ENCODE peak calls at places on chromosomes 7 and 10, in nine cellular contexts. One of them, this sample, is unnamed. For H3K9me3, the result is how much of the 10 kb centered on the place peaks cover.

GRCh38 chr10:113854757-113855626 is 531 bp downstream of the NHLRC2 start:
- DNase-seq in CD4-positive, CD25-positive, alpha-beta regulatory T cell: peak
- DNase-seq in GM23248: peak
- DNase-seq in PC-3: no peak
- DNase-seq in esophagus squamous epithelium: no peak
- DNase-seq in CD4-positive, alpha-beta memory T cell: peak
- DNase-seq in ovary: peak
- DNase-seq in OCI-LY7: peak
- DNase-seq in lower lobe of right lung: peak
- DNase-seq in this sample: peak

GRCh38 chr7:100516135-100516812 is 22.7 kb upstream of the AGFG2 start:
- DNase-seq in PC-3: no peak
- DNase-seq in GM23248: peak
- DNase-seq in OCI-LY7: peak
- DNase-seq in esophagus squamous epithelium: no peak
- DNase-seq in CD4-positive, alpha-beta memory T cell: peak
- DNase-seq in lower lobe of right lung: no peak
- DNase-seq in ovary: peak
- DNase-seq in CD4-positive, CD25-positive, alpha-beta regulatory T cell: peak
- DNase-seq in this sample: no peak

GRCh38 chr7:55641811-55642210 is 69.5 kb upstream of the VOPP1 start:
- DNase-seq in GM23248: peak
- DNase-seq in OCI-LY7: peak
- DNase-seq in ovary: no peak
- DNase-seq in CD4-positive, CD25-positive, alpha-beta regulatory T cell: peak
- DNase-seq in esophagus squamous epithelium: no peak
- DNase-seq in CD4-positive, alpha-beta memory T cell: peak
- DNase-seq in PC-3: peak
- DNase-seq in lower lobe of right lung: no peak
- DNase-seq in this sample: no peak

GRCh38 chr10:119633538-119634218 is 17.5 kb upstream of the BAG3 start:
- DNase-seq in CD4-positive, CD25-positive, alpha-beta regulatory T cell: no peak
- DNase-seq in esophagus squamous epithelium: no peak
- DNase-seq in GM23248: no peak
- DNase-seq in ovary: no peak
- DNase-seq in CD4-positive, alpha-beta memory T cell: no peak
- DNase-seq in PC-3: no peak
- DNase-seq in OCI-LY7: no peak
- DNase-seq in lower lobe of right lung: no peak
- DNase-seq in this sample: no peak

GRCh38 chr7:3310884-3311283 is 9.8 kb downstream of the SDK1 start:
- DNase-seq in CD4-positive, alpha-beta memory T cell: no peak
- DNase-seq in ovary: no peak
- DNase-seq in esophagus squamous epithelium: no peak
- DNase-seq in GM23248: no peak
- DNase-seq in lower lobe of right lung: no peak
- DNase-seq in OCI-LY7: no peak
- DNase-seq in CD4-positive, CD25-positive, alpha-beta regulatory T cell: no peak
- DNase-seq in PC-3: peak
- DNase-seq in this sample: no peak

GRCh38 chr10:112526906-112527305 is 79.9 kb downstream of the VTI1A start:
- DNase-seq in PC-3: no peak
- DNase-seq in ovary: no peak
- DNase-seq in esophagus squamous epithelium: no peak
- DNase-seq in lower lobe of right lung: no peak
- DNase-seq in GM23248: no peak
- DNase-seq in CD4-positive, CD25-positive, alpha-beta regulatory T cell: no peak
- DNase-seq in CD4-positive, alpha-beta memory T cell: no peak
- DNase-seq in OCI-LY7: no peak
- DNase-seq in this sample: no peak

GRCh38 chr7:36191292-36191920 is 38.4 kb downstream of the EEPD1 start:
- DNase-seq in PC-3: no peak
- DNase-seq in CD4-positive, alpha-beta memory T cell: no peak
- DNase-seq in ovary: no peak
- DNase-seq in GM23248: peak
- DNase-seq in OCI-LY7: peak
- DNase-seq in CD4-positive, CD25-positive, alpha-beta regulatory T cell: no peak
- DNase-seq in esophagus squamous epithelium: no peak
- DNase-seq in lower lobe of right lung: no peak
- DNase-seq in this sample: no peak

GRCh38 chr7:151430391-151431205 is 9.3 kb downstream of the CRYGN start:
- DNase-seq in CD4-positive, alpha-beta memory T cell: no peak
- DNase-seq in OCI-LY7: no peak
- DNase-seq in lower lobe of right lung: no peak
- DNase-seq in esophagus squamous epithelium: no peak
- DNase-seq in ovary: peak
- DNase-seq in GM23248: no peak
- DNase-seq in PC-3: no peak
- DNase-seq in CD4-positive, CD25-positive, alpha-beta regulatory T cell: no peak
- DNase-seq in this sample: no peak

GRCh38 chr10:126565871-126566270 is 104.6 kb downstream of the C10orf90 start:
- DNase-seq in GM23248: no peak
- DNase-seq in CD4-positive, CD25-positive, alpha-beta regulatory T cell: no peak
- DNase-seq in PC-3: no peak
- DNase-seq in OCI-LY7: no peak
- DNase-seq in lower lobe of right lung: no peak
- DNase-seq in ovary: no peak
- DNase-seq in CD4-positive, alpha-beta memory T cell: no peak
- DNase-seq in esophagus squamous epithelium: no peak
- DNase-seq in this sample: no peak

GRCh38 chr10:71974489-71975011 is 10.4 kb downstream of the CHST3 start:
- DNase-seq in CD4-positive, alpha-beta memory T cell: no peak
- DNase-seq in GM23248: peak
- DNase-seq in esophagus squamous epithelium: no peak
- DNase-seq in OCI-LY7: no peak
- DNase-seq in PC-3: peak
- DNase-seq in ovary: no peak
- DNase-seq in CD4-positive, CD25-positive, alpha-beta regulatory T cell: no peak
- DNase-seq in lower lobe of right lung: no peak
- DNase-seq in this sample: no peak

GRCh38 chr10:6493521-6494451 is 86.3 kb downstream of the PRKCQ start:
- DNase-seq in lower lobe of right lung: no peak
- DNase-seq in CD4-positive, CD25-positive, alpha-beta regulatory T cell: no peak
- DNase-seq in CD4-positive, alpha-beta memory T cell: peak
- DNase-seq in OCI-LY7: no peak
- DNase-seq in GM23248: peak
- DNase-seq in ovary: no peak
- DNase-seq in PC-3: no peak
- DNase-seq in esophagus squamous epithelium: no peak
- DNase-seq in this sample: no peak

GRCh38 chr7:140719711-140720110 is 23.2 kb downstream of the NDUFB2 start:
- DNase-seq in CD4-positive, alpha-beta memory T cell: no peak
- DNase-seq in lower lobe of right lung: no peak
- DNase-seq in ovary: no peak
- DNase-seq in CD4-positive, CD25-positive, alpha-beta regulatory T cell: no peak
- DNase-seq in PC-3: peak
- DNase-seq in OCI-LY7: no peak
- DNase-seq in GM23248: peak
- DNase-seq in esophagus squamous epithelium: no peak
- DNase-seq in this sample: no peak

GRCh38 chr7:158175779-158176178 is 411.8 kb downstream of the PTPRN2 start:
- DNase-seq in esophagus squamous epithelium: no peak
- DNase-seq in CD4-positive, alpha-beta memory T cell: no peak
- DNase-seq in lower lobe of right lung: no peak
- DNase-seq in CD4-positive, CD25-positive, alpha-beta regulatory T cell: no peak
- DNase-seq in ovary: no peak
- DNase-seq in OCI-LY7: no peak
- DNase-seq in PC-3: no peak
- DNase-seq in GM23248: no peak
- DNase-seq in this sample: no peak
- H3K9me3 ChIP-seq in esophagus squamous epithelium: under half
- H3K9me3 ChIP-seq in CD4-positive, alpha-beta memory T cell: under half
- H3K9me3 ChIP-seq in lower lobe of right lung: under half
- H3K9me3 ChIP-seq in CD4-positive, CD25-positive, alpha-beta regulatory T cell: under half
- H3K9me3 ChIP-seq in ovary: under half
- H3K9me3 ChIP-seq in OCI-LY7: under half
- H3K9me3 ChIP-seq in PC-3: under half
- H3K9me3 ChIP-seq in GM23248: under half
- H3K9me3 ChIP-seq in this sample: under half

GRCh38 chr7:51636503-51636902 is 319.9 kb upstream of the COBL start:
- DNase-seq in CD4-positive, alpha-beta memory T cell: no peak
- DNase-seq in ovary: no peak
- DNase-seq in CD4-positive, CD25-positive, alpha-beta regulatory T cell: no peak
- DNase-seq in OCI-LY7: no peak
- DNase-seq in GM23248: no peak
- DNase-seq in PC-3: no peak
- DNase-seq in lower lobe of right lung: no peak
- DNase-seq in esophagus squamous epithelium: no peak
- DNase-seq in this sample: no peak

GRCh38 chr7:51635801-51636200 is 319.2 kb upstream of the COBL start:
- DNase-seq in CD4-positive, CD25-positive, alpha-beta regulatory T cell: no peak
- DNase-seq in esophagus squamous epithelium: no peak
- DNase-seq in lower lobe of right lung: no peak
- DNase-seq in ovary: no peak
- DNase-seq in OCI-LY7: no peak
- DNase-seq in GM23248: no peak
- DNase-seq in PC-3: no peak
- DNase-seq in CD4-positive, alpha-beta memory T cell: no peak
- DNase-seq in this sample: no peak

GRCh38 chr7:51640851-51641250 is 324.2 kb upstream of the COBL start:
- DNase-seq in GM23248: no peak
- DNase-seq in CD4-positive, CD25-positive, alpha-beta regulatory T cell: no peak
- DNase-seq in PC-3: no peak
- DNase-seq in OCI-LY7: no peak
- DNase-seq in esophagus squamous epithelium: no peak
- DNase-seq in ovary: no peak
- DNase-seq in lower lobe of right lung: no peak
- DNase-seq in CD4-positive, alpha-beta memory T cell: no peak
- DNase-seq in this sample: no peak

GRCh38 chr7:51644216-51644615 is 327.6 kb upstream of the COBL start:
- DNase-seq in OCI-LY7: no peak
- DNase-seq in lower lobe of right lung: no peak
- DNase-seq in PC-3: no peak
- DNase-seq in GM23248: no peak
- DNase-seq in esophagus squamous epithelium: no peak
- DNase-seq in CD4-positive, alpha-beta memory T cell: no peak
- DNase-seq in CD4-positive, CD25-positive, alpha-beta regulatory T cell: no peak
- DNase-seq in ovary: no peak
- DNase-seq in this sample: no peak

DNA sequence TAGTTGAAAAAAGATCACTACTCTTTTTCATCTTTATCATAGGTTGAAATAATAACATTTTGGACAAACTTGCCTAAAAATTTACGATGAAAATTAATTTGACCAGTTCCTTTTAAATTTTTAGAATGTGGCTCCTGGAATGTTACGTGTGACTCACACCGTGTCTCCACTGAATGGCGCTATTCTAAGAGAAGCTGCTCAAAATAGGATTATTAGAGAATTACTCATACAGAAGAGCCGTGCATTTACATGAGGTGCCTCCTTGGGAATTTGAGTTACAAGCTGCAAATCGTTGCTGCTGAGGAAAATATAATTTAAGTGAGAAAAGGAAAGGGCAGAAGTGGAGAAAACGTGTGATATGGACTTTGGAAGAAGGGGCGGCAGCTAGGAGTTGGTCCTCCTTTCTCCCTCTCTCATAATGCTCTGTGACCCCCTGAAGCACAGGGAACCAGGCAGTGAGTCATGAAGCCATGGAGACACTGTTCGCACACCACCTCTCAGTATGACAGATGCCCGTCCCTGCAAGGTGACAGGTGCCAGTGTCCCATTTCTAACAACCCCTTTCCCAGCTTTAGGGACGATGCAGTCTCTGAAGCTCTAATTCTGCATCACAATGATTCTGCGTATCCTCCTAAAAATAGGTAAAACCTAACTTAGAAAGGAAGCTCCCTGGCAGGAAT is 323.2 kb upstream of the COBL start:
- DNase-seq in ovary: no peak
- DNase-seq in CD4-positive, CD25-positive, alpha-beta regulatory T cell: no peak
- DNase-seq in lower lobe of right lung: no peak
- DNase-seq in CD4-positive, alpha-beta memory T cell: no peak
- DNase-seq in esophagus squamous epithelium: no peak
- DNase-seq in GM23248: peak
- DNase-seq in PC-3: peak
- DNase-seq in OCI-LY7: no peak
- DNase-seq in this sample: no peak
- H3K9me3 ChIP-seq in ovary: under half
- H3K9me3 ChIP-seq in CD4-positive, CD25-positive, alpha-beta regulatory T cell: under half
- H3K9me3 ChIP-seq in lower lobe of right lung: under half
- H3K9me3 ChIP-seq in CD4-positive, alpha-beta memory T cell: under half
- H3K9me3 ChIP-seq in esophagus squamous epithelium: under half
- H3K9me3 ChIP-seq in GM23248: under half
- H3K9me3 ChIP-seq in PC-3: under half
- H3K9me3 ChIP-seq in OCI-LY7: under half
- H3K9me3 ChIP-seq in this sample: under half

DNA sequence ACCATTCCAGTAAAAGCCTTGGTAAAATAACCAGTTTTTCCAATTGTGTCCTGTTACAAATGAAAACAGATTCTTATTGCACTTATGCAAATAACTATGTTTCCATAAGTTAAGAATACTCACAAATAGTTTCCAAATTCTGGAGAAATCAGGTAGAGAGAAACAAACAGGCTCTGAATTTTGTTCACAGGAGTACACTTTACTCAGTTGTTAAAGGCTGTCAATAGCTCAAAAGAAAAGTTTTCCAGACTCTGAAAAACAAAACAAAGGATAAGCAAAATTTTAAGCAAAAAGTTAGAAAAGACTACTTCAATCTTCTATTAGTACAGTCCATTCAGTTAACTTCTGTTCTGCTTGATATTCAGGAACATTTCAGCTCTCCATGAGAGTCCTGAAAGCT is 32.8 kb upstream of the ZNF365 start:
- DNase-seq in GM23248: no peak
- DNase-seq in esophagus squamous epithelium: no peak
- DNase-seq in ovary: no peak
- DNase-seq in PC-3: peak
- DNase-seq in CD4-positive, CD25-positive, alpha-beta regulatory T cell: no peak
- DNase-seq in OCI-LY7: no peak
- DNase-seq in CD4-positive, alpha-beta memory T cell: no peak
- DNase-seq in lower lobe of right lung: no peak
- DNase-seq in this sample: no peak
- H3K9me3 ChIP-seq in GM23248: under half
- H3K9me3 ChIP-seq in esophagus squamous epithelium: under half
- H3K9me3 ChIP-seq in ovary: under half
- H3K9me3 ChIP-seq in PC-3: half or more
- H3K9me3 ChIP-seq in CD4-positive, CD25-positive, alpha-beta regulatory T cell: under half
- H3K9me3 ChIP-seq in OCI-LY7: under half
- H3K9me3 ChIP-seq in CD4-positive, alpha-beta memory T cell: under half
- H3K9me3 ChIP-seq in lower lobe of right lung: under half
- H3K9me3 ChIP-seq in this sample: under half

DNA sequence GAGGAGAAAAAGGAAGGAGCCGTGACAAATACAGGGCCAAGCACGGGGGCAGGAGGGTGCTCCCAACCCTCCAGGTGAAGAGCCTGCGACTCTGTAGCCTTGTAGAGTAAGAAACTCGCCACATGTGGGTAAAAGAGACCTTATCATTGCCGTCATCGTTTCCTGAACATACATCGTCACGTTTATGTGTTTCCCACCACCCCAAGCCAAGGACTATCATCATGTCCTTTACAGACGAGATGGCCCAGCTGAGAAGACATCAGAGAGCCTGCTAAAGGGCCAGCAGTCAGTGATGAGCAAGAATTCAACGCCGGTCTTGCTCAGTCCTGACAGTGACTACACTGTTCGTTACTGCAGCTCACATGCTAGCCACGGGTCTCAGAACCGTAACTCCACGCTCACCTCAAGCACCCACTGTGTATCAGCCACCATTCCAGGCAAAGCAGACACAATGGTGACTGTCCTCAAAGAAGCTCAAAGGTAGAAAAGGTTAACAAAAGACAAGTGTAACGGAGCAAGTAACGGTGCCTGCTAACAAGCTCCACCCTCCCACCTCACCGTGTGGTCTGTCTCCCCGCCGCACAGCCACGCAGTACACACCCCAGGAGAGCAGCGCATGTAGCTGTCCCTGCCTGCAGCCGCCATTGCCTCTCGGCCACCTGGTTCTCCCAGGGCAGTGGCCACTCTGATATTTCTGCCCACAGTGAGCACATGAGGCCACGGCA is 147.8 kb downstream of the MAD1L1 start:
- DNase-seq in OCI-LY7: no peak
- DNase-seq in lower lobe of right lung: no peak
- DNase-seq in GM23248: no peak
- DNase-seq in CD4-positive, CD25-positive, alpha-beta regulatory T cell: peak
- DNase-seq in PC-3: no peak
- DNase-seq in esophagus squamous epithelium: no peak
- DNase-seq in ovary: no peak
- DNase-seq in CD4-positive, alpha-beta memory T cell: no peak
- DNase-seq in this sample: no peak
- H3K9me3 ChIP-seq in OCI-LY7: under half
- H3K9me3 ChIP-seq in lower lobe of right lung: under half
- H3K9me3 ChIP-seq in GM23248: under half
- H3K9me3 ChIP-seq in CD4-positive, CD25-positive, alpha-beta regulatory T cell: under half
- H3K9me3 ChIP-seq in PC-3: under half
- H3K9me3 ChIP-seq in esophagus squamous epithelium: under half
- H3K9me3 ChIP-seq in ovary: under half
- H3K9me3 ChIP-seq in CD4-positive, alpha-beta memory T cell: under half
- H3K9me3 ChIP-seq in this sample: under half

This sample was measured in T-helper 17 cell.